ENCODE peak calls at places on chromosomes 11 and 22, in nine cellular contexts. S, W, L, F, M, A, Z, I and Y are unnamed samples.
A peak's percentile ranks its signal among the peaks of the same experiment; 100 is the strongest.

GRCh38 chr11:20367313-20367948 is 3.9 kb downstream of the HTATIP2 start:
- DNase-seq in S (peak; percentile 50), W (peak; percentile 59), L (peak; percentile 39), F (peak; percentile 42), M (no peak), A (peak; percentile 62), Z (peak; percentile 80), I (peak; percentile 69), Y (no peak)

GRCh38 chr22:37599161-37599560 is 9.5 kb upstream of the GGA1 start:
- DNase-seq in S (no peak), W (no peak), L (no peak), F (no peak), M (no peak), A (no peak), Z (peak; percentile 61), I (no peak), Y (no peak)

GRCh38 chr11:26753738-26754504 is 32.1 kb upstream of the SLC5A12 start:
- DNase-seq in S (no peak), W (no peak), L (peak; percentile 39), F (no peak), M (peak; percentile 37), A (peak; percentile 55), Z (peak; percentile 37), I (no peak), Y (peak; percentile 75)

GRCh38 chr22:47089796-47090460 is 327.5 kb downstream of the TBC1D22A start:
- DNase-seq in S (no peak), W (no peak), L (no peak), F (no peak), M (no peak), A (no peak), Z (no peak), I (no peak), Y (no peak)

GRCh38 chr11:119100246-119100959 is 1.2 kb downstream of the DPAGT1 start:
- DNase-seq in S (no peak), W (no peak), L (no peak), F (no peak), M (no peak), A (no peak), Z (peak; percentile 51), I (no peak), Y (no peak)

GRCh38 chr11:36079911-36080310 is 136.0 kb downstream of the LDLRAD3 start:
- DNase-seq in S (no peak), W (no peak), L (no peak), F (no peak), M (no peak), A (no peak), Z (no peak), I (no peak), Y (no peak)

GRCh38 chr11:5246772-5247478 is 2.7 kb downstream of the HBG1 start:
- DNase-seq in S (no peak), W (no peak), L (no peak), F (no peak), M (no peak), A (no peak), Z (no peak), I (no peak), Y (no peak)

GRCh38 chr11:2998073-2998850 is 6.1 kb upstream of the NAP1L4 start:
- DNase-seq in S (no peak), W (no peak), L (no peak), F (no peak), M (no peak), A (no peak), Z (no peak), I (no peak), Y (no peak)

GRCh38 chr11:38814670-38815069 is 2216.6 kb upstream of the RAG2 start:
- DNase-seq in S (no peak), W (no peak), L (no peak), F (no peak), M (no peak), A (no peak), Z (no peak), I (no peak), Y (no peak)

GRCh38 chr11:61489833-61490585 is 18.5 kb upstream of the LRRC10B start:
- DNase-seq in S (no peak), W (no peak), L (no peak), F (no peak), M (peak; percentile 63), A (no peak), Z (no peak), I (no peak), Y (no peak)